ENCODE peak calls at places on chromosomes 12 and 14, in nine cellular contexts. One of them, this sample, is unnamed.

GRCh38 chr12:107612508-107612907 is 73.1 kb upstream of the PWP1 start:
- DNase-seq in EL: no peak
- DNase-seq in breast epithelium: no peak
- DNase-seq in posterior cingulate gyrus: no peak
- DNase-seq in retina: no peak
- DNase-seq in AG04449: no peak
- DNase-seq in HTR-8/SVneo: no peak
- DNase-seq in left kidney: no peak
- DNase-seq in hippocampal formation: no peak
- DNase-seq in this sample: no peak

GRCh38 chr14:52048641-52049204 is 20.1 kb downstream of the NID2 start:
- DNase-seq in EL: peak; percentile 36
- DNase-seq in breast epithelium: no peak
- DNase-seq in posterior cingulate gyrus: no peak
- DNase-seq in retina: no peak
- DNase-seq in AG04449: no peak
- DNase-seq in HTR-8/SVneo: no peak
- DNase-seq in left kidney: no peak
- DNase-seq in hippocampal formation: no peak
- DNase-seq in this sample: no peak

GRCh38 chr12:87813476-87814234 is 215.5 kb downstream of the C12orf50 start:
- DNase-seq in EL: peak; percentile 84
- DNase-seq in breast epithelium: no peak
- DNase-seq in posterior cingulate gyrus: no peak
- DNase-seq in retina: no peak
- DNase-seq in AG04449: no peak
- DNase-seq in HTR-8/SVneo: no peak
- DNase-seq in left kidney: no peak
- DNase-seq in hippocampal formation: no peak
- DNase-seq in this sample: peak; percentile 1

GRCh38 chr14:22882529-22883190 is 362 bp upstream of the REM2 start:
- DNase-seq in EL: peak; percentile 35
- DNase-seq in breast epithelium: no peak
- DNase-seq in posterior cingulate gyrus: peak; percentile 44
- DNase-seq in retina: peak; percentile 84
- DNase-seq in AG04449: no peak
- DNase-seq in HTR-8/SVneo: peak; percentile 6
- DNase-seq in left kidney: peak; percentile 97
- DNase-seq in hippocampal formation: no peak
- DNase-seq in this sample: no peak

GRCh38 chr14:82153689-82154088 is 620.0 kb upstream of the SEL1L start:
- DNase-seq in EL: no peak
- DNase-seq in breast epithelium: no peak
- DNase-seq in posterior cingulate gyrus: no peak
- DNase-seq in retina: no peak
- DNase-seq in AG04449: no peak
- DNase-seq in HTR-8/SVneo: no peak
- DNase-seq in left kidney: no peak
- DNase-seq in hippocampal formation: no peak
- DNase-seq in this sample: no peak

GRCh38 chr12:67797316-67797741 is 148.8 kb downstream of the DYRK2 start:
- DNase-seq in EL: no peak
- DNase-seq in breast epithelium: no peak
- DNase-seq in posterior cingulate gyrus: no peak
- DNase-seq in retina: no peak
- DNase-seq in AG04449: no peak
- DNase-seq in HTR-8/SVneo: no peak
- DNase-seq in left kidney: no peak
- DNase-seq in hippocampal formation: no peak
- DNase-seq in this sample: no peak

GRCh38 chr12:67957383-67957782 is 31.9 kb upstream of the IFNG-AS1 start:
- DNase-seq in EL: no peak
- DNase-seq in breast epithelium: no peak
- DNase-seq in posterior cingulate gyrus: no peak
- DNase-seq in retina: no peak
- DNase-seq in AG04449: no peak
- DNase-seq in HTR-8/SVneo: no peak
- DNase-seq in left kidney: peak; percentile 16
- DNase-seq in hippocampal formation: no peak
- DNase-seq in this sample: no peak

GRCh38 chr14:92490239-92490959 is 23.2 kb upstream of the RIN3 start:
- DNase-seq in EL: no peak
- DNase-seq in breast epithelium: no peak
- DNase-seq in posterior cingulate gyrus: peak; percentile 39
- DNase-seq in retina: no peak
- DNase-seq in AG04449: no peak
- DNase-seq in HTR-8/SVneo: no peak
- DNase-seq in left kidney: peak; percentile 23
- DNase-seq in hippocampal formation: no peak
- DNase-seq in this sample: no peak

GRCh38 chr14:24279301-24280186 is 8.1 kb upstream of the RABGGTA start:
- DNase-seq in EL: peak; percentile 19
- DNase-seq in breast epithelium: no peak
- DNase-seq in posterior cingulate gyrus: peak; percentile 54
- DNase-seq in retina: no peak
- DNase-seq in AG04449: no peak
- DNase-seq in HTR-8/SVneo: no peak
- DNase-seq in left kidney: no peak
- DNase-seq in hippocampal formation: peak; percentile 17
- DNase-seq in this sample: no peak

This sample was measured in GM04503.